ENCODE peak calls at places on chromosome 6, in seven cellular contexts. Q, Y, Z, S, R, C and T are unnamed samples.
A peak's percentile ranks its signal among the peaks of the same experiment; 100 is the strongest.

GRCh38 chr6:157261606-157262005 is 61.7 kb downstream of the TMEM242 start:
- DNase-seq in Q (no peak), Y (no peak), Z (no peak), S (no peak), R (no peak), C (no peak), T (no peak)

GRCh38 chr6:152946484-152946883 is 36.4 kb downstream of the FBXO5 start:
- DNase-seq in Q (no peak), Y (no peak), Z (no peak), S (no peak), R (no peak), C (no peak), T (no peak)

GRCh38 chr6:110590821-110591351 is 114.5 kb upstream of the SLC22A16 start:
- DNase-seq in Q (peak; percentile 69), Y (no peak), Z (peak; percentile 46), S (no peak), R (no peak), C (peak; percentile 51), T (peak; percentile 20)

GRCh38 chr6:38750968-38751615 is 36.0 kb downstream of the DNAH8 start:
- DNase-seq in Q (no peak), Y (no peak), Z (no peak), S (no peak), R (no peak), C (no peak), T (no peak)

GRCh38 chr6:31180500-31180899 is 10.0 kb upstream of the POU5F1 start:
- DNase-seq in Q (peak; percentile 28), Y (peak; percentile 70), Z (peak; percentile 51), S (peak; percentile 92), R (no peak), C (peak; percentile 81), T (peak; percentile 72)

GRCh38 chr6:118974790-118975189 is 39.8 kb upstream of the MCM9 start:
- DNase-seq in Q (no peak), Y (no peak), Z (no peak), S (no peak), R (no peak), C (no peak), T (no peak)

GRCh38 chr6:135692426-135692825 is 159.1 kb upstream of the PDE7B start:
- DNase-seq in Q (no peak), Y (no peak), Z (no peak), S (no peak), R (no peak), C (no peak), T (no peak)

GRCh38 chr6:137217801-137218472 is 1.2 kb downstream of the IFNGR1 start:
- DNase-seq in Q (no peak), Y (no peak), Z (peak; percentile 73), S (no peak), R (no peak), C (peak; percentile 75), T (peak; percentile 24)

GRCh38 chr6:40573221-40573620 is 13.9 kb downstream of the LRFN2 start:
- DNase-seq in Q (no peak), Y (no peak), Z (no peak), S (no peak), R (no peak), C (no peak), T (no peak)

GRCh38 chr6:46781478-46782378 is 11.5 kb upstream of the MEP1A start:
- DNase-seq in Q (peak; percentile 70), Y (no peak), Z (peak; percentile 81), S (no peak), R (peak; percentile 4), C (peak; percentile 66), T (peak; percentile 74)

GRCh38 chr6:117919775-117920492 is 12.9 kb downstream of the SLC35F1 start:
- DNase-seq in Q (no peak), Y (no peak), Z (no peak), S (peak; percentile 68), R (no peak), C (no peak), T (no peak)

GRCh38 chr6:117929501-117929900 is 22.4 kb downstream of the SLC35F1 start:
- DNase-seq in Q (no peak), Y (no peak), Z (no peak), S (no peak), R (no peak), C (no peak), T (no peak)

GRCh38 chr6:117928833-117929232 is 21.8 kb downstream of the SLC35F1 start:
- DNase-seq in Q (no peak), Y (no peak), Z (no peak), S (no peak), R (no peak), C (no peak), T (no peak)

GRCh38 chr6:117920493-117920845 is 13.4 kb downstream of the SLC35F1 start:
- DNase-seq in Q (no peak), Y (no peak), Z (no peak), S (no peak), R (no peak), C (no peak), T (no peak)

DNA sequence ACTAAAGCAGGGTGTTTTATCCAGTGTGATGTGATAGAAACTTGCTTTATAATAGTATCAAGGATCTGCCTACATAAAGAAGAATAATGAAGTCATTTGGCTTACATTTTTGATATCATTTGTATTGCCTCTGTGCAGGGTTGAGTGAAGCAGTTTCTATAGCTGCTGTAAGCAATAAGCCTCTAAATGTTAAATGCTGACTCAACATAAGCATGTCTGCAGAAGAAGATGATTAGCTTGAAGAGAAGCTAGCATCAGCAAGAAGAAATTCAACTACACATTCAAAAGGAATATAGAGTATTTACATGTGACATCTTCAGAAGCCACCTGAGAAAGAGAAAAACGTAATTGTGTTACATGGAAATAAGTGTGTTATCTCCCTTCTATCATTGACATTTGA is 17.6 kb downstream of the SLC35F1 start:
- DNase-seq in Q (no peak), Y (no peak), Z (no peak), S (no peak), R (no peak), C (no peak), T (no peak)
- H3K4me3 ChIP-seq in Q (no peak overlapping the region), Y (no peak overlapping the region), Z (no peak overlapping the region), S (no peak overlapping the region), R (no peak overlapping the region), C (no peak overlapping the region), T (no peak overlapping the region)

GRCh38 chr6:149032599-149033405 is 284.7 kb upstream of the TAB2 start:
- DNase-seq in Q (peak; percentile 85), Y (peak; percentile 83), Z (peak; percentile 96), S (no peak), R (no peak), C (peak; percentile 93), T (peak; percentile 78)
- TF ChIP-seq CTCF in Q (no peak), Y (no peak), Z (no peak), S (no peak), R (no peak), C (no peak), T (no peak)

DNA sequence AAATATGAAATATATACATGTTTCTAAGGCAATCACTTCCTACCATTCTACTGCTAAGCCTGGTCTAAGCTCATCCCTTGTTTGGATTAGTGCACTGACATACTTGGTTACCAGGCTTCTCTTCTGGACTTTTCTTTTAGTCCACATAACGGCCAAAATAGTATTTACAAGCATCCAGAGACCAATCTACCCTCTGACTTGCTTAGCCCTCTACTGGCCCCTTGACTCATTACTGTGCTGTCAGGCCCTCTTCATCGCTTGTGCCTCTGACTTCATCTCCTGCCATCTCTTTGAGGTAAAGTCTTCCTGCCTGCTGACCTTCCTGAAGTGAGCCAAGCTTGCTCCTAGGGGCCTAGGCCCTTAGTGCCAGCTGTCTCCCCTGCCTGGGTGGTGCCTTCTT is 35.1 kb downstream of the TULP4 start:
- DNase-seq in Q (no peak), Y (no peak), Z (peak; percentile 20), S (no peak), R (no peak), C (peak; percentile 7), T (peak; percentile 31)
- H3K4me3 ChIP-seq in Q (no peak overlapping the region), Y (no peak overlapping the region), Z (no peak overlapping the region), S (no peak overlapping the region), R (no peak overlapping the region), C (no peak overlapping the region), T (no peak overlapping the region)

GRCh38 chr6:76861403-76861802 is 601.9 kb downstream of the HTR1B start:
- DNase-seq in Q (no peak), Y (no peak), Z (peak; percentile 28), S (no peak), R (no peak), C (no peak), T (no peak)
- TF ChIP-seq CTCF in Q (peak; percentile 56), Y (peak; percentile 50), Z (peak; percentile 50), S (peak; percentile 36), R (no peak), C (peak; percentile 22), T (no peak)

GRCh38 chr6:111680013-111680712 is 74.5 kb upstream of the TRAF3IP2 start:
- DNase-seq in Q (no peak), Y (no peak), Z (no peak), S (no peak), R (no peak), C (no peak), T (no peak)

GRCh38 chr6:111674882-111675281 is 69.2 kb upstream of the TRAF3IP2 start:
- DNase-seq in Q (no peak), Y (no peak), Z (no peak), S (no peak), R (no peak), C (no peak), T (no peak)

GRCh38 chr6:111676383-111676782 is 70.7 kb upstream of the TRAF3IP2 start:
- DNase-seq in Q (no peak), Y (no peak), Z (no peak), S (no peak), R (no peak), C (no peak), T (no peak)

GRCh38 chr6:111679126-111679525 is 73.4 kb upstream of the TRAF3IP2 start:
- DNase-seq in Q (no peak), Y (no peak), Z (no peak), S (no peak), R (no peak), C (no peak), T (no peak)

DNA sequence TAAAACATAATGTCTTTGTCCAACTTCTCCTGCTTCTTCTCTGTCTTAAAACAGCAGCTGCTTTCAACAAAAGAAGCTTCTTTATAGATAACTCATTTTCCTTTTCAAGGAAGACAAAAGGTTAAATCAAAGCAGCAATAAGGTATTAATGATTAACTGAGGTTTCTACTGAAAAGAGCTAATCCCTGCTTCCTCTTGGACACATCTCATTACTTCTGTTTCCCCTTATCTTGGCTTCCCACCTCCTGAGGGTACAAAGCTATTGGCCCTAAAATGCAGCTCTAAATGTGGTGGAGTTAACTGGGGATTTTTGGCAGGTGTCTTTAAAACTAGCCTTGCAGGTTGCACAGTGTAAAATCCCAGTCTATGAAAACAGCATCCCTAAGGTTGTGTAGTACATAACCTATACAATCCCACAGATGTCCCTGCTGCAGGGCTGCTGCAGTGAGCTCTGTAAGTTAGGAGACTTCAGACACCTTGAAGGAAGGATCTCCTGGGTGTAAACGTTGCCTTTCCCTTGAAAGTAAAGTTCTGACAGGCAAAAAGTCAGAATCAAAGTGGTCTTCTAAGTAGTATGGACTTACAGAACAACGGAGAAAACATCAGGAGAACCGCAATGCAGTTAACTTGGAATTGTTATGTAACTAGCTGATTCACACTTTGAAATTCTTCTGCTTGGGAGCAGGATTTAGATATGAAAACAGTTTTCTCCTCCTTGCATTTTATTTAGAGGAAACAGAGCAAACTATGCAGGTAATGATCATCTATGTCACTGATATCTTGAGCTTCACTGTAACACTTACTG is 71.7 kb upstream of the TRAF3IP2 start:
- DNase-seq in Q (no peak), Y (no peak), Z (no peak), S (no peak), R (no peak), C (no peak), T (no peak)
- H3K4me3 ChIP-seq in Q (no peak overlapping the region), Y (no peak overlapping the region), Z (no peak overlapping the region), S (peak overlapping the region; percentile 49), R (no peak overlapping the region), C (no peak overlapping the region), T (no peak overlapping the region)